ENCODE peak calls at places on chromosomes 3 and 15, in nine cellular contexts. F is DND-41, D is cardiac fibroblast, V is sigmoid colon, S is endodermal cell, E is endothelial cell of umbilical vein, T is fibroblast of pulmonary artery, A is neural progenitor cell, P is BE2C. K is an unnamed sample.

GRCh38 chr3:85710490-85710889 is 751.7 kb downstream of the CADM2 start:
- DNase-seq in F (no peak), D (no peak), V (no peak), S (no peak), E (no peak), T (no peak), A (no peak), P (no peak), K (no peak)

GRCh38 chr3:191393146-191393545 is 62.8 kb upstream of the UTS2B start:
- DNase-seq in F (no peak), D (peak), V (no peak), S (no peak), E (no peak), T (peak), A (no peak), P (no peak), K (no peak)

GRCh38 chr3:25021816-25022215 is 406.2 kb upstream of the RARB start:
- DNase-seq in F (no peak), D (peak), V (no peak), S (no peak), E (peak), T (peak), A (no peak), P (no peak), K (peak)

GRCh38 chr3:33602829-33603228 is 115.2 kb downstream of the CLASP2 start:
- DNase-seq in F (no peak), D (no peak), V (no peak), S (no peak), E (no peak), T (no peak), A (no peak), P (no peak), K (no peak)

GRCh38 chr15:25059698-25060471 is 105.1 kb downstream of the SNRPN start:
- DNase-seq in F (peak), D (no peak), V (no peak), S (peak), E (no peak), T (no peak), A (no peak), P (no peak), K (no peak)

GRCh38 chr3:16460886-16461285 is 52.6 kb downstream of the RFTN1 start:
- DNase-seq in F (no peak), D (no peak), V (no peak), S (no peak), E (no peak), T (no peak), A (no peak), P (peak), K (no peak)

GRCh38 chr3:106877632-106878031 is 499.6 kb upstream of the CCDC54 start:
- DNase-seq in F (peak), D (no peak), V (no peak), S (no peak), E (no peak), T (no peak), A (no peak), P (no peak), K (peak)

GRCh38 chr15:57158589-57158988 is 217.7 kb upstream of the CGNL1 start:
- DNase-seq in F (no peak), D (peak), V (no peak), S (no peak), E (peak), T (no peak), A (no peak), P (no peak), K (no peak)

GRCh38 chr15:39110336-39110735 is 470.5 kb upstream of the THBS1 start:
- DNase-seq in F (no peak), D (peak), V (no peak), S (no peak), E (peak), T (peak), A (no peak), P (no peak), K (no peak)

GRCh38 chr15:36867436-36867835 is 232.9 kb downstream of the MEIS2 start:
- DNase-seq in F (no peak), D (no peak), V (no peak), S (no peak), E (no peak), T (no peak), A (no peak), P (no peak), K (no peak)

GRCh38 chr15:65979316-65979715 is 110.0 kb downstream of the RAB11A start:
- DNase-seq in F (no peak), D (no peak), V (no peak), S (no peak), E (no peak), T (no peak), A (no peak), P (peak), K (peak)

GRCh38 chr15:58677426-58677825 is 72.1 kb downstream of the ADAM10 start:
- DNase-seq in F (no peak), D (no peak), V (no peak), S (no peak), E (no peak), T (no peak), A (no peak), P (no peak), K (no peak)

GRCh38 chr15:72306211-72306785 is 13.7 kb downstream of the CELF6 start:
- DNase-seq in F (peak), D (peak), V (peak), S (peak), E (no peak), T (peak), A (peak), P (no peak), K (peak)

GRCh38 chr3:158732856-158733200 is 571 bp upstream of the RARRES1 start:
- DNase-seq in F (no peak), D (no peak), V (no peak), S (peak), E (no peak), T (no peak), A (no peak), P (no peak), K (no peak)

GRCh38 chr15:85458764-85459163 is 78.4 kb downstream of the AKAP13 start:
- DNase-seq in F (no peak), D (no peak), V (no peak), S (no peak), E (peak), T (no peak), A (no peak), P (no peak), K (no peak)

GRCh38 chr3:45690331-45691035 is 1.3 kb downstream of the SACM1L start:
- DNase-seq in F (no peak), D (no peak), V (no peak), S (no peak), E (peak), T (no peak), A (peak), P (peak), K (no peak)

GRCh38 chr3:184481924-184482671 is 79.5 kb upstream of the EPHB3 start:
- DNase-seq in F (no peak), D (no peak), V (no peak), S (no peak), E (no peak), T (no peak), A (no peak), P (no peak), K (no peak)

GRCh38 chr3:136021798-136022197 is 56.3 kb downstream of the PPP2R3A start:
- DNase-seq in F (no peak), D (no peak), V (no peak), S (no peak), E (no peak), T (no peak), A (no peak), P (no peak), K (no peak)

GRCh38 chr3:73405000-73405399 is 219.7 kb downstream of the PDZRN3 start:
- DNase-seq in F (no peak), D (no peak), V (no peak), S (no peak), E (no peak), T (no peak), A (no peak), P (no peak), K (no peak)

GRCh38 chr15:44536298-44536961 is 517 bp upstream of the EIF3J start:
- DNase-seq in F (no peak), D (no peak), V (no peak), S (peak), E (peak), T (no peak), A (peak), P (peak), K (no peak)

GRCh38 chr3:130894873-130895330 is 1.0 kb downstream of the ATP2C1 start:
- DNase-seq in F (no peak), D (peak), V (no peak), S (no peak), E (peak), T (no peak), A (peak), P (no peak), K (no peak)

GRCh38 chr3:134976948-134977347 is 181.9 kb downstream of the EPHB1 start:
- DNase-seq in F (no peak), D (no peak), V (no peak), S (no peak), E (no peak), T (no peak), A (no peak), P (no peak), K (no peak)

GRCh38 chr3:119600732-119601131 is 3.0 kb downstream of the PLA1A start:
- DNase-seq in F (peak), D (no peak), V (no peak), S (peak), E (no peak), T (no peak), A (peak), P (peak), K (peak)

GRCh38 chr3:133896002-133896761 is 500 bp upstream of the RAB6B start:
- DNase-seq in F (no peak), D (peak), V (no peak), S (peak), E (no peak), T (peak), A (peak), P (no peak), K (no peak)

GRCh38 chr3:18222686-18223085 is 202.5 kb downstream of the SATB1 start:
- DNase-seq in F (no peak), D (no peak), V (no peak), S (peak), E (no peak), T (no peak), A (peak), P (no peak), K (no peak)

GRCh38 chr15:42879390-42879912 is 41.1 kb downstream of the TTBK2 start:
- DNase-seq in F (no peak), D (no peak), V (no peak), S (no peak), E (no peak), T (no peak), A (no peak), P (no peak), K (no peak)

GRCh38 chr15:66644815-66645345 is 57.2 kb upstream of the SMAD6 start:
- DNase-seq in F (no peak), D (peak), V (no peak), S (no peak), E (peak), T (peak), A (no peak), P (no peak), K (no peak)

GRCh38 chr3:193620650-193621049 is 27.6 kb downstream of the OPA1 start:
- DNase-seq in F (no peak), D (peak), V (no peak), S (no peak), E (peak), T (peak), A (no peak), P (no peak), K (peak)

GRCh38 chr3:40317061-40317676 is 7.7 kb downstream of the EIF1B start:
- DNase-seq in F (peak), D (peak), V (no peak), S (peak), E (peak), T (peak), A (peak), P (peak), K (peak)

GRCh38 chr15:65747265-65747664 is 44.8 kb downstream of the DENND4A start:
- DNase-seq in F (no peak), D (no peak), V (no peak), S (no peak), E (no peak), T (no peak), A (no peak), P (no peak), K (no peak)

GRCh38 chr3:120174811-120175210 is 80.6 kb upstream of the GSK3B start:
- DNase-seq in F (no peak), D (no peak), V (no peak), S (no peak), E (no peak), T (no peak), A (no peak), P (no peak), K (no peak)

GRCh38 chr15:85581495-85581894 is 201.1 kb downstream of the AKAP13 start:
- DNase-seq in F (peak), D (peak), V (peak), S (no peak), E (no peak), T (peak), A (no peak), P (no peak), K (peak)

GRCh38 chr15:76339302-76340197 is 3.0 kb downstream of the ISL2 start:
- DNase-seq in F (no peak), D (no peak), V (no peak), S (peak), E (peak), T (peak), A (peak), P (no peak), K (no peak)

GRCh38 chr3:17632401-17633100 is 109.9 kb downstream of the TBC1D5 start:
- DNase-seq in F (no peak), D (peak), V (no peak), S (no peak), E (peak), T (peak), A (no peak), P (no peak), K (peak)

GRCh38 chr15:85690546-85691226 is 104.0 kb downstream of the KLHL25 start:
- DNase-seq in F (peak), D (no peak), V (no peak), S (no peak), E (peak), T (no peak), A (no peak), P (no peak), K (peak)

GRCh38 chr3:55655544-55655943 is 168.4 kb upstream of the WNT5A start:
- DNase-seq in F (no peak), D (no peak), V (no peak), S (no peak), E (no peak), T (no peak), A (no peak), P (no peak), K (no peak)

GRCh38 chr15:40367673-40368611 is 9.9 kb downstream of the DISP2 start:
- DNase-seq in F (peak), D (peak), V (peak), S (peak), E (peak), T (peak), A (peak), P (peak), K (peak)

GRCh38 chr15:40365624-40366023 is 7.6 kb downstream of the DISP2 start:
- DNase-seq in F (no peak), D (no peak), V (no peak), S (peak), E (no peak), T (no peak), A (no peak), P (no peak), K (no peak)

GRCh38 chr15:40368701-40369473 is 10.9 kb downstream of the DISP2 start:
- DNase-seq in F (no peak), D (no peak), V (no peak), S (peak), E (no peak), T (no peak), A (no peak), P (no peak), K (no peak)

GRCh38 chr15:40366204-40367037 is 8.4 kb downstream of the DISP2 start:
- DNase-seq in F (no peak), D (peak), V (no peak), S (peak), E (no peak), T (no peak), A (no peak), P (peak), K (no peak)

GRCh38 chr15:40367038-40367672 is 9.1 kb downstream of the DISP2 start:
- DNase-seq in F (no peak), D (no peak), V (peak), S (peak), E (no peak), T (no peak), A (no peak), P (no peak), K (no peak)
- H3K4me3 ChIP-seq in F (no peak), D (no peak), V (no peak), S (no peak), E (no peak), T (no peak), A (no peak), P (no peak), K (peak)

DNA sequence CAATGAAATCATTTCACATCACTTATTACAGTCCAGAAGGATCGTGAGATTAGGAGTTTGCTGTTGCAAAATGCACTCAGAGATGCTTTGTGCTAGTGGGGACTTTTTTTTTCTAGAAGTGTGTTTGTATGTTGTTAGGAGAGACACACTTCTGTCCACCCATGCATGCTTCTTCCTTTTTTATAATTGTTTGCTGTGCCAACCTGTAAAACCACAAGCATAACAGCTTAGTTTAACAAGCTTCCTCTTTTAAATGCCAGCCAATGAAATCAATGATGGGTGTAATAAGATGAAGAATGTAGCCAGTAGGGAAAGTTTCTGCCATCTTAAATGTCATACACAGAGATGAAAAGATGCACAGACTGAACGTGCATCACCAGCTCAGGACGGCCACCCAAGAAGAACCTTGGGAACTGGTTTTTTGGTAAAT is 305.6 kb upstream of the STT3B start:
- DNase-seq in F (peak), D (no peak), V (no peak), S (no peak), E (no peak), T (no peak), A (no peak), P (no peak), K (peak)
- TF ChIP-seq CTCF in F (no peak), D (no peak), V (no peak), S (no peak), E (no peak), T (no peak), A (no peak), P (no peak), K (no peak)

GRCh38 chr3:38461086-38461390 is 7.3 kb downstream of the ACVR2B start:
- DNase-seq in F (no peak), D (no peak), V (no peak), S (no peak), E (no peak), T (no peak), A (no peak), P (no peak), K (no peak)
- H3K4me3 ChIP-seq in F (no peak), D (no peak), V (no peak), S (no peak), E (no peak), T (no peak), A (no peak), P (no peak), K (no peak)

GRCh38 chr3:481680-482079 is 285.1 kb downstream of the CHL1 start:
- DNase-seq in F (no peak), D (peak), V (no peak), S (no peak), E (no peak), T (no peak), A (no peak), P (no peak), K (peak)
- TF ChIP-seq CTCF in F (peak), D (no peak), V (no peak), S (peak), E (no peak), T (peak), A (peak), P (no peak), K (peak)

GRCh38 chr15:97874139-97874538 is 86.4 kb upstream of the ARRDC4 start:
- DNase-seq in F (no peak), D (no peak), V (peak), S (peak), E (no peak), T (no peak), A (no peak), P (no peak), K (no peak)

GRCh38 chr15:97870771-97871170 is 89.7 kb upstream of the ARRDC4 start:
- DNase-seq in F (no peak), D (no peak), V (no peak), S (no peak), E (no peak), T (no peak), A (no peak), P (no peak), K (no peak)

GRCh38 chr15:97881568-97881967 is 78.9 kb upstream of the ARRDC4 start:
- DNase-seq in F (no peak), D (no peak), V (no peak), S (no peak), E (no peak), T (no peak), A (no peak), P (no peak), K (no peak)

GRCh38 chr15:97875025-97875512 is 85.4 kb upstream of the ARRDC4 start:
- DNase-seq in F (no peak), D (no peak), V (no peak), S (no peak), E (no peak), T (no peak), A (no peak), P (no peak), K (no peak)

DNA sequence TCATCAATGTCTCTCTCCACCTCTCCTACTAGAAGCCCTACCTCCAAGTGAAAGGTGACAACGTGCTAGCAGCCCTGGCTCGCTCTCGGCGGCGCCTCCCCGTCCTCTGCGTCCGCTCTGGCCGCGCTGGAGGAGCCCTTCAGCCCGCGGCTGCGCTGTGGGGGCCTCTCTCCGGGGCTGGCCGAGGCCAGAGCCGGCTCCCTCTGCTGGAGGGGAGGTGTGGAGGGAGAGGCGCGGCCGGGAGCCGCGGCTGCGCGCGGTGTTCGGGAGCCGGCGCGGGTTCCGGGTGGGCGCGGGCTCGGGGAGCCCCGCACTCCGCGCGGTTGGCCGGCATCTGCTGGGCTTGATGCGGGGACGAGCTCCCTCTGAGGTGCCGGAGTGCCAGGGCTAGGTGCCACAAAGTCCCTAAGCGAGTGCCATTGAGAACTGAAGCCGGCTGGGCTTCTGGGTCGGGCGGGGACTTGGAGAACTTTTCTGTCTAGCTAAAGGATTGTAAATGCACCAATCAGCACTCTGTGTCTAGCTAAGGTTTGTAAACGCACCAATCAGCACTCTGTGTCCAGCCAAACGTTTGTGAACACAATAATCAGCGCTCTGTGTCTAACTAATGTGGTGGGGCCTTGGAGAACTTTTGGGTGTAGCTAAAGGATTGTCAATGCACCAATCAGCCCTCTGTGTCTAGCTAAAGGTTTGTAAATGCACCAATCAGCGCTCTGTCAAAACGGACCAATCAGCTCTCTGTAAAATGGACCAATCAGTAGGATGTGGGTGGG is 84.8 kb upstream of the ARRDC4 start:
- DNase-seq in F (no peak), D (no peak), V (no peak), S (peak), E (no peak), T (no peak), A (no peak), P (no peak), K (no peak)
- H3K4me3 ChIP-seq in F (no peak), D (no peak), V (no peak), S (no peak), E (no peak), T (no peak), A (no peak), P (no peak), K (no peak)

GRCh38 chr3:63593779-63594178 is 58.7 kb upstream of the SNTN start:
- DNase-seq in F (no peak), D (no peak), V (no peak), S (no peak), E (no peak), T (no peak), A (no peak), P (no peak), K (no peak)

GRCh38 chr3:63582943-63583500 is 69.5 kb upstream of the SNTN start:
- DNase-seq in F (no peak), D (no peak), V (no peak), S (no peak), E (no peak), T (no peak), A (no peak), P (no peak), K (no peak)

GRCh38 chr3:63585927-63586326 is 66.5 kb upstream of the SNTN start:
- DNase-seq in F (no peak), D (no peak), V (no peak), S (no peak), E (no peak), T (no peak), A (no peak), P (no peak), K (no peak)

DNA sequence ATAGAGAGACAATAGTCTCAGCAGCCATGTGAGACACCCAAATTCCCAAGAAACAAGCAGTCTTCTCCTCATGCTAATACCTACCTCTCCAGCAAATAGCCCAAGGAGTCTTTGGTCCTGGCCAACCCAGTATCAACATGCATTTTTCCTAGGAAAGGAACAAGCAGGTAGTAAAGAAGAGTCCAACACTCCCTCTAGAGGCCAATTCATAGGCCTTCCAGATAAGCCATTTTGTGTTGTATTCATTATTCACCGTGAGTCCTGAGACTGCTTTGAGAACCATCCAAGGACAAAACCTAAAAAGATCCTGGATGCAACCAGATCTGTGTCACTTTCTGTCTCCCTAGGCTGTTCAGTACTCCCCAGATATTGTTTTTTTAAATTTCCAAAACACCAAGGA is 63.6 kb upstream of the SNTN start:
- DNase-seq in F (no peak), D (no peak), V (no peak), S (no peak), E (no peak), T (no peak), A (no peak), P (no peak), K (no peak)
- TF ChIP-seq CTCF in F (peak), D (no peak), V (no peak), S (peak), E (no peak), T (no peak), A (no peak), P (peak), K (no peak)